ENCODE peak calls at places on chromosome 7, in eight cellular contexts. R is stimulated activated CD8-positive, alpha-beta memory T cell treated with anti-CD3 and anti-CD28 coated beads, Interleukin-7, amount 100 ng/mL, for 4 hours; T is esophagus muscularis mucosa; L is Kasumi-1; M is posterior cingulate gyrus; X is colonic mucosa; N is CD8-positive, alpha-beta T cell; U is stimulated activated naive CD4-positive, alpha-beta T cell. C is an unnamed sample.

GRCh38 chr7:50564630-50565558 is at the start of gene DDC:
- DNase-seq in X (peak), R (no peak), M (no peak), N (no peak), T (no peak), U (no peak), L (no peak), C (no peak)

GRCh38 chr7:24767878-24768569 is 10.8 kb upstream of the GSDME start:
- DNase-seq in X (no peak), R (no peak), L (no peak), N (no peak), M (no peak), U (no peak), T (no peak), C (no peak)

GRCh38 chr7:129665013-129665401 is 53.5 kb downstream of the NRF1 start:
- DNase-seq in T (no peak), U (no peak), R (no peak), L (peak), X (no peak), M (no peak), N (no peak), C (no peak)

GRCh38 chr7:114921636-114922150 is at the start of gene MDFIC:
- DNase-seq in N (no peak), L (no peak), T (no peak), M (no peak), R (no peak), U (no peak), X (peak), C (peak)

GRCh38 chr7:101308245-101309085 is 13.1 kb downstream of the IFT22 start:
- DNase-seq in N (no peak), X (peak), R (peak), M (peak), T (no peak), L (peak), U (peak), C (no peak)

GRCh38 chr7:123975049-123975448 is 50.0 kb downstream of the SPAM1 start:
- DNase-seq in T (no peak), M (no peak), N (no peak), R (no peak), X (no peak), L (no peak), U (no peak), C (no peak)

GRCh38 chr7:30322656-30323355 is 38.4 kb downstream of the ZNRF2 start:
- DNase-seq in M (no peak), U (no peak), R (no peak), X (no peak), T (no peak), L (peak), N (no peak), C (no peak)

GRCh38 chr7:676246-676971 is 50.1 kb upstream of the DNAAF5 start:
- DNase-seq in M (peak), L (no peak), X (no peak), U (no peak), R (no peak), T (no peak), N (no peak), C (no peak)

GRCh38 chr7:27435461-27435860 is 192.9 kb downstream of the EVX1 start:
- DNase-seq in L (no peak), M (no peak), T (peak), R (no peak), N (no peak), U (no peak), X (no peak), C (no peak)

GRCh38 chr7:157411580-157411979 is 74.8 kb downstream of the DNAJB6 start:
- DNase-seq in L (no peak), T (no peak), U (no peak), R (peak), N (peak), X (no peak), M (no peak), C (peak)

GRCh38 chr7:5636914-5637313 is 144.5 kb downstream of the RNF216 start:
- DNase-seq in L (no peak), T (no peak), U (no peak), R (no peak), N (no peak), X (peak), M (peak), C (peak)

GRCh38 chr7:111112439-111112838 is 21.5 kb downstream of the LRRN3 start:
- DNase-seq in L (no peak), U (no peak), X (no peak), M (no peak), N (no peak), T (no peak), R (no peak), C (no peak)

GRCh38 chr7:102456327-102456726 is 8.3 kb downstream of the ALKBH4 start:
- DNase-seq in U (no peak), N (no peak), X (no peak), T (no peak), M (no peak), L (no peak), R (no peak), C (no peak)

GRCh38 chr7:43509906-43510305 is 73.0 kb upstream of the STK17A start:
- DNase-seq in N (no peak), R (no peak), X (no peak), L (no peak), M (no peak), T (no peak), U (no peak), C (no peak)

GRCh38 chr7:116422651-116423050 is 76.9 kb upstream of the CAV2 start:
- DNase-seq in N (no peak), R (no peak), L (no peak), U (no peak), M (no peak), T (no peak), X (no peak), C (no peak)

GRCh38 chr7:69994907-69995542 is 396.8 kb downstream of the AUTS2 start:
- DNase-seq in N (no peak), T (no peak), R (no peak), X (no peak), U (no peak), M (no peak), L (no peak), C (no peak)

GRCh38 chr7:137687556-137688280 is 159.1 kb downstream of the DGKI start:
- DNase-seq in L (no peak), U (no peak), M (no peak), T (no peak), R (no peak), X (no peak), N (no peak), C (no peak)

GRCh38 chr7:99837649-99838361 is 10.0 kb downstream of the CYP3A43 start:
- DNase-seq in M (no peak), U (no peak), X (peak), N (no peak), R (no peak), L (no peak), T (no peak), C (no peak)

GRCh38 chr7:117098457-117098856 is 145.2 kb downstream of the ST7 start:
- DNase-seq in U (no peak), T (no peak), M (no peak), X (no peak), R (no peak), L (no peak), N (no peak), C (no peak)

GRCh38 chr7:23246540-23246939 is at the start of gene GPNMB:
- DNase-seq in X (peak), R (no peak), T (no peak), N (no peak), M (no peak), U (no peak), L (no peak), C (no peak)

GRCh38 chr7:131108212-131108980 is 219.3 kb upstream of the MKLN1 start:
- DNase-seq in X (peak), N (no peak), U (no peak), L (no peak), R (no peak), T (no peak), M (no peak), C (peak)

GRCh38 chr7:2821842-2822507 is 22.1 kb downstream of the GNA12 start:
- DNase-seq in T (no peak), X (no peak), L (no peak), M (no peak), U (no peak), R (no peak), N (no peak), C (no peak)

GRCh38 chr7:81180573-81180972 is 261.7 kb upstream of the SEMA3C start:
- DNase-seq in M (no peak), L (no peak), U (no peak), R (no peak), X (no peak), T (no peak), N (no peak), C (no peak)

GRCh38 chr7:105677803-105678583 is 96.7 kb upstream of the EFCAB10 start:
- DNase-seq in N (peak), L (peak), X (peak), R (peak), T (no peak), U (peak), M (no peak), C (no peak)

GRCh38 chr7:45915606-45916005 is 5.5 kb downstream of the IGFBP3 start:
- DNase-seq in M (no peak), N (no peak), L (no peak), T (no peak), X (no peak), U (no peak), R (no peak), C (no peak)

GRCh38 chr7:45469103-45469502 is 105.1 kb upstream of the ADCY1 start:
- DNase-seq in L (no peak), X (no peak), N (no peak), M (no peak), U (no peak), T (no peak), R (no peak), C (no peak)

GRCh38 chr7:50724526-50725520 is 57.9 kb downstream of the GRB10 start:
- DNase-seq in T (no peak), N (no peak), R (no peak), L (no peak), M (no peak), X (no peak), U (no peak), C (no peak)

GRCh38 chr7:94654764-94655561 is 970 bp downstream of the SGCE start:
- DNase-seq in M (peak), R (no peak), N (no peak), X (no peak), L (no peak), T (no peak), U (no peak), C (no peak)